ENCODE peak calls at places on chromosomes 5 and 9, in nine cellular contexts. One of them, this sample, is unnamed.

GRCh38 chr5:112958774-112959088 is 17.9 kb upstream of the DCP2 start:
- DNase-seq in neuronal stem cell: no peak
- DNase-seq in transverse colon: no peak
- DNase-seq in fibroblast of lung: no peak
- DNase-seq in A549: no peak
- DNase-seq in right lobe of liver: no peak
- DNase-seq in tibial artery: no peak
- DNase-seq in sigmoid colon: no peak
- DNase-seq in heart right ventricle: no peak
- DNase-seq in this sample: no peak

GRCh38 chr9:131092548-131093440 is 3.5 kb upstream of the AIF1L start:
- DNase-seq in neuronal stem cell: no peak
- DNase-seq in transverse colon: no peak
- DNase-seq in fibroblast of lung: no peak
- DNase-seq in A549: no peak
- DNase-seq in right lobe of liver: no peak
- DNase-seq in tibial artery: no peak
- DNase-seq in sigmoid colon: no peak
- DNase-seq in heart right ventricle: no peak
- DNase-seq in this sample: no peak

GRCh38 chr5:62509823-62510222 is 68.8 kb upstream of the LRRC70 start:
- DNase-seq in neuronal stem cell: no peak
- DNase-seq in transverse colon: no peak
- DNase-seq in fibroblast of lung: peak; percentile 25
- DNase-seq in A549: no peak
- DNase-seq in right lobe of liver: no peak
- DNase-seq in tibial artery: no peak
- DNase-seq in sigmoid colon: no peak
- DNase-seq in heart right ventricle: no peak
- DNase-seq in this sample: no peak

GRCh38 chr5:9716838-9717281 is 86.7 kb upstream of the TAS2R1 start:
- DNase-seq in neuronal stem cell: no peak
- DNase-seq in transverse colon: no peak
- DNase-seq in fibroblast of lung: peak; percentile 87
- DNase-seq in A549: no peak
- DNase-seq in right lobe of liver: no peak
- DNase-seq in tibial artery: no peak
- DNase-seq in sigmoid colon: no peak
- DNase-seq in heart right ventricle: no peak
- DNase-seq in this sample: no peak

GRCh38 chr9:14056235-14056930 is 257.6 kb downstream of the NFIB start:
- DNase-seq in neuronal stem cell: no peak
- DNase-seq in transverse colon: no peak
- DNase-seq in fibroblast of lung: peak; percentile 33
- DNase-seq in A549: no peak
- DNase-seq in right lobe of liver: no peak
- DNase-seq in tibial artery: no peak
- DNase-seq in sigmoid colon: no peak
- DNase-seq in heart right ventricle: no peak
- DNase-seq in this sample: no peak

GRCh38 chr9:22079873-22080341 is 70.8 kb upstream of the CDKN2B start:
- DNase-seq in neuronal stem cell: no peak
- DNase-seq in transverse colon: no peak
- DNase-seq in fibroblast of lung: peak; percentile 80
- DNase-seq in A549: no peak
- DNase-seq in right lobe of liver: peak; percentile 20
- DNase-seq in tibial artery: peak; percentile 70
- DNase-seq in sigmoid colon: peak; percentile 74
- DNase-seq in heart right ventricle: peak; percentile 12
- DNase-seq in this sample: peak; percentile 35

GRCh38 chr9:88530051-88530450 is 4.9 kb upstream of the NXNL2 start:
- DNase-seq in neuronal stem cell: no peak
- DNase-seq in transverse colon: no peak
- DNase-seq in fibroblast of lung: peak; percentile 93
- DNase-seq in A549: no peak
- DNase-seq in right lobe of liver: no peak
- DNase-seq in tibial artery: no peak
- DNase-seq in sigmoid colon: no peak
- DNase-seq in heart right ventricle: no peak
- DNase-seq in this sample: no peak

GRCh38 chr5:78526049-78526525 is 122.5 kb downstream of the LHFPL2 start:
- DNase-seq in neuronal stem cell: no peak
- DNase-seq in transverse colon: no peak
- DNase-seq in fibroblast of lung: peak; percentile 90
- DNase-seq in A549: no peak
- DNase-seq in right lobe of liver: no peak
- DNase-seq in tibial artery: no peak
- DNase-seq in sigmoid colon: no peak
- DNase-seq in heart right ventricle: no peak
- DNase-seq in this sample: peak; percentile 68

GRCh38 chr9:135920256-135920930 is 13.0 kb upstream of the CAMSAP1 start:
- DNase-seq in neuronal stem cell: no peak
- DNase-seq in transverse colon: no peak
- DNase-seq in fibroblast of lung: no peak
- DNase-seq in A549: no peak
- DNase-seq in right lobe of liver: no peak
- DNase-seq in tibial artery: peak; percentile 46
- DNase-seq in sigmoid colon: peak; percentile 25
- DNase-seq in heart right ventricle: no peak
- DNase-seq in this sample: no peak

DNA sequence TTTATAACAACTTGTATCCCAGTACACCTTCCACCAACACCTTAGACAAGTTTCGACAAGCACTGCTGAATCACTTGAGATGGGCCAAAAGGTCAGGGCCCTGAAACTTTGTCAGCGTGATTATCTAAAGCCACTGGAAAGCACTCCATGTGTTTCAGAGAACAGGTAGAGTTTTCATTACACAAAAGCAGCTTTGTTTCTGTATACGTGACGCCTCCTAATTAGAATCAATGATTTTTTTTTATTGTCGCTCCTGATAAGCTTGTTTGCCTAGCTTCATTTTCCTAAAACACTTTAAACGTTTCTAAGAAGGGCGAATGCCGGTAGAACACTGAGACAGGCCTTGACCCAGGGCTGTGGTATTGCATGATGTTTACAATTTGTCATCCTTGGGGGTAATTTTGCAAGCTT is 193.8 kb downstream of the GLIS3 start:
- DNase-seq in neuronal stem cell: no peak
- DNase-seq in transverse colon: peak; percentile 60
- DNase-seq in fibroblast of lung: no peak
- DNase-seq in A549: no peak
- DNase-seq in right lobe of liver: no peak
- DNase-seq in tibial artery: no peak
- DNase-seq in sigmoid colon: no peak
- DNase-seq in heart right ventricle: no peak
- DNase-seq in this sample: no peak
- H3K27ac ChIP-seq in neuronal stem cell: peak overlapping the region; percentile 48
- H3K27ac ChIP-seq in transverse colon: peak overlapping the region; percentile 73
- H3K27ac ChIP-seq in fibroblast of lung: peak overlapping the region; percentile 22
- H3K27ac ChIP-seq in A549: no peak overlapping the region
- H3K27ac ChIP-seq in right lobe of liver: no peak overlapping the region
- H3K27ac ChIP-seq in tibial artery: no peak overlapping the region
- H3K27ac ChIP-seq in sigmoid colon: no peak overlapping the region
- H3K27ac ChIP-seq in heart right ventricle: peak overlapping the region; percentile 16
- H3K27ac ChIP-seq in this sample: no peak overlapping the region

DNA sequence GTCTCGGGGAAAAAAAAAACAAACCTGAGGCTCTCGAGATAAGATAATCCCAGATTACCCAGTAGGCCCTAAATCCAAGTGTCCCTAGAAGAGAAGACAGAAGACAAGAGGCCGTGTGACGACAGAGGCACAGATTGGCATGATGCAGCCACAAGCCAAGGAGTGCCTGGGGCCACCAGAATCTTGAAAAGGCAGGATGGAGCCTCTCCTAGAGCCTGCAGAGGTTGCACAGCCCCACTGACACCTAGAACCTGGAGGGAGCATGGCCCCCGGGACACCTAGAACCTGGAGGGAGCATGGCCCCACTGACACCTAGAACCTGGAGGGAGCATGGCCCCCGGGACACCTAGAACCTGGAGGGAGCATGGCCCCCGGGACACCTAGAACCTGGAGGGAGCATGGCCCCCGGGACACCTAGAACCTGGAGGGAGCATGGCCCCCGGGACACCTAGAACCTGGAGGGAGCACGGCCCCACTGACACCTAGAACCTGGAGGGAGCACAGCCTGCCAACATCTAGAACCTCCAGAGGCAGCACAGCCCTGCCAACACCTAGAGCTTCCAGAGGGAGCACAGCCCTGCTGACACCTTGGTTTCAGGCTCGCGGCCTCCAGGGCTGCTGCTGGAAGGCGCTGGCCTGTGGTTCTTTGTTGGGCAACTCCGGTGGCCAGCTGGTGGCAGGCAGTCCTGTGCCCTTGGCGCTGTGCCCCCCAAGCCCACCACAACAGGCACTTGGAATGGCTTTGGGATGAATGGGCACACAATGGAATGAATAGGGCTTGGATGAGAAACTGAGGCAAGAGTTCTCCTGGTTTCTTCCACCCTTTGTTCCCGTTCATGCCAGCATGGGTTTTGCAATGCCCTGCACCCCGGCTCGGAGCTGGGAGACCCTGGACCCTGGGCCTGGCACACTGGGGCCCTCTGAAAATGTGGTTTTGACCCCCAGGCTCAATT is 39.2 kb downstream of the VAV2 start:
- DNase-seq in neuronal stem cell: no peak
- DNase-seq in transverse colon: no peak
- DNase-seq in fibroblast of lung: no peak
- DNase-seq in A549: no peak
- DNase-seq in right lobe of liver: peak; percentile 15
- DNase-seq in tibial artery: no peak
- DNase-seq in sigmoid colon: no peak
- DNase-seq in heart right ventricle: no peak
- DNase-seq in this sample: no peak
- H3K4me1 ChIP-seq in neuronal stem cell: peaks cover 44% of the 10 kb centered on the region
- H3K4me1 ChIP-seq in transverse colon: peaks cover 10% of the 10 kb centered on the region
- H3K4me1 ChIP-seq in fibroblast of lung: peaks cover 23% of the 10 kb centered on the region
- H3K4me1 ChIP-seq in A549: peaks cover 9% of the 10 kb centered on the region
- H3K4me1 ChIP-seq in right lobe of liver: peaks cover 7% of the 10 kb centered on the region
- H3K4me1 ChIP-seq in tibial artery: peaks cover 19% of the 10 kb centered on the region
- H3K4me1 ChIP-seq in sigmoid colon: peaks cover 18% of the 10 kb centered on the region
- H3K4me1 ChIP-seq in heart right ventricle: peaks cover 50% of the 10 kb centered on the region
- H3K4me1 ChIP-seq in this sample: peaks cover 4% of the 10 kb centered on the region

GRCh38 chr5:170284231-170284630 is 13.3 kb downstream of the LCP2 start:
- DNase-seq in neuronal stem cell: no peak
- DNase-seq in transverse colon: no peak
- DNase-seq in fibroblast of lung: no peak
- DNase-seq in A549: no peak
- DNase-seq in right lobe of liver: no peak
- DNase-seq in tibial artery: no peak
- DNase-seq in sigmoid colon: no peak
- DNase-seq in heart right ventricle: no peak
- DNase-seq in this sample: no peak
- H3K9me3 ChIP-seq in neuronal stem cell: no peaks in the 10 kb centered on the region
- H3K9me3 ChIP-seq in transverse colon: no peaks in the 10 kb centered on the region
- H3K9me3 ChIP-seq in fibroblast of lung: no peaks in the 10 kb centered on the region
- H3K9me3 ChIP-seq in A549: peaks cover 27% of the 10 kb centered on the region
- H3K9me3 ChIP-seq in right lobe of liver: no peaks in the 10 kb centered on the region
- H3K9me3 ChIP-seq in tibial artery: no peaks in the 10 kb centered on the region
- H3K9me3 ChIP-seq in sigmoid colon: no peaks in the 10 kb centered on the region
- H3K9me3 ChIP-seq in heart right ventricle: no peaks in the 10 kb centered on the region
- H3K9me3 ChIP-seq in this sample: no peaks in the 10 kb centered on the region

GRCh38 chr9:80378669-80379293 is 807.0 kb downstream of the TLE4 start:
- DNase-seq in neuronal stem cell: no peak
- DNase-seq in transverse colon: no peak
- DNase-seq in fibroblast of lung: no peak
- DNase-seq in A549: no peak
- DNase-seq in right lobe of liver: no peak
- DNase-seq in tibial artery: no peak
- DNase-seq in sigmoid colon: no peak
- DNase-seq in heart right ventricle: no peak
- DNase-seq in this sample: no peak

DNA sequence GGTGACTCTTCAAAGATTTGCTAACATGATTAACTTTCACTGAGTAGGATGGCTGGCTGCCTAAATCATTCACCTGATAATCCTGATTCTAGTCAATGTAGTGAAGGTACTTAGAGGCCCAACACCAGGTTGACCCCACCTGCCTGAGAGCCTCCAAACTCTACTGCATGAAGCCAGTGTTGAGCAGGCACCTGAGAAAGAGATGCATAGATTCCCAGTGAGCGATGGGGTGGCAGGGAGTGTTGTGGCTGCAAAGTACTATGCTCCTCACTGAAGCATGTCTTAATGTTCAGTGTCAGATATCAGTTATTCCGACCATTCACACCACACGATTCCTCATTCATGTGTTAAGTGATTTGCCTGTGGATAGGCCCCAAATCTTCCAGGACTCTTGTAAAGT is 804.4 kb downstream of the TLE4 start:
- DNase-seq in neuronal stem cell: no peak
- DNase-seq in transverse colon: no peak
- DNase-seq in fibroblast of lung: no peak
- DNase-seq in A549: no peak
- DNase-seq in right lobe of liver: no peak
- DNase-seq in tibial artery: no peak
- DNase-seq in sigmoid colon: no peak
- DNase-seq in heart right ventricle: no peak
- DNase-seq in this sample: no peak
- H3K27ac ChIP-seq in neuronal stem cell: no peak overlapping the region
- H3K27ac ChIP-seq in transverse colon: no peak overlapping the region
- H3K27ac ChIP-seq in fibroblast of lung: no peak overlapping the region
- H3K27ac ChIP-seq in A549: no peak overlapping the region
- H3K27ac ChIP-seq in right lobe of liver: no peak overlapping the region
- H3K27ac ChIP-seq in tibial artery: no peak overlapping the region
- H3K27ac ChIP-seq in sigmoid colon: no peak overlapping the region
- H3K27ac ChIP-seq in heart right ventricle: no peak overlapping the region
- H3K27ac ChIP-seq in this sample: no peak overlapping the region

DNA sequence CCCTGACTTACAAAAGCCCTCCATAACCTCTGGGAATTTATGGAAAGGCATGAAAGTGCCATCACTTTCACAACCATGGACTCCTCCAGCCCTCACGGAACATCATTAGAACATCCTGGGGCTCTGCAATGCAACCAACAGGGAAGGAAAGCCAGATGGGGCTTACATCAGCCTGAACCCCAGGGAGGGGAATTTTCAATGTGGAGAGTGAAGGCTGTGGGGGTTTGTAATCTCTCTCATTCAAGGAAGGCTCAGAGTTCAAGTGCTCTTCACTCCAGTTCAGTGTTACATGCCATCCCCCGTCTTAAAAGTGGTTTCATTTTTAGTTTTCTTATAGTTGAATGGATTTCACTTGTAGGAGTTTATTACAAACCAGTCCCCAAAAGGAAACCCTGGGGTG is 5.7 kb downstream of the SPRY4 start:
- DNase-seq in neuronal stem cell: no peak
- DNase-seq in transverse colon: no peak
- DNase-seq in fibroblast of lung: peak; percentile 24
- DNase-seq in A549: no peak
- DNase-seq in right lobe of liver: no peak
- DNase-seq in tibial artery: no peak
- DNase-seq in sigmoid colon: no peak
- DNase-seq in heart right ventricle: no peak
- DNase-seq in this sample: no peak
- H3K4me1 ChIP-seq in neuronal stem cell: peaks cover 63% of the 10 kb centered on the region
- H3K4me1 ChIP-seq in transverse colon: peaks cover 62% of the 10 kb centered on the region
- H3K4me1 ChIP-seq in fibroblast of lung: peaks cover 36% of the 10 kb centered on the region
- H3K4me1 ChIP-seq in A549: peaks cover 37% of the 10 kb centered on the region
- H3K4me1 ChIP-seq in right lobe of liver: peaks cover 36% of the 10 kb centered on the region
- H3K4me1 ChIP-seq in tibial artery: peaks cover 87% of the 10 kb centered on the region
- H3K4me1 ChIP-seq in sigmoid colon: peaks cover 24% of the 10 kb centered on the region
- H3K4me1 ChIP-seq in heart right ventricle: peaks cover 85% of the 10 kb centered on the region
- H3K4me1 ChIP-seq in this sample: peaks cover 11% of the 10 kb centered on the region

GRCh38 chr5:40124367-40124766 is 555.3 kb upstream of the PTGER4 start:
- DNase-seq in neuronal stem cell: peak; percentile 15
- DNase-seq in transverse colon: no peak
- DNase-seq in fibroblast of lung: no peak
- DNase-seq in A549: no peak
- DNase-seq in right lobe of liver: no peak
- DNase-seq in tibial artery: no peak
- DNase-seq in sigmoid colon: no peak
- DNase-seq in heart right ventricle: no peak
- DNase-seq in this sample: no peak
- H3K9me3 ChIP-seq in neuronal stem cell: no peaks in the 10 kb centered on the region
- H3K9me3 ChIP-seq in transverse colon: peaks cover 14% of the 10 kb centered on the region
- H3K9me3 ChIP-seq in fibroblast of lung: no peaks in the 10 kb centered on the region
- H3K9me3 ChIP-seq in A549: peaks cover 16% of the 10 kb centered on the region
- H3K9me3 ChIP-seq in right lobe of liver: no peaks in the 10 kb centered on the region
- H3K9me3 ChIP-seq in tibial artery: no peaks in the 10 kb centered on the region
- H3K9me3 ChIP-seq in sigmoid colon: no peaks in the 10 kb centered on the region
- H3K9me3 ChIP-seq in heart right ventricle: peaks cover 66% of the 10 kb centered on the region
- H3K9me3 ChIP-seq in this sample: peaks cover 4% of the 10 kb centered on the region

This sample was measured in CD4-positive, CD25-positive, alpha-beta regulatory T cell.